ENCODE peak calls at places on chromosomes 5 and 9, in five cellular contexts. F is upper lobe of right lung, X is IMR-90, D is fibroblast of lung, H is mesendoderm. P is an unnamed sample.

GRCh38 chr5:143955140-143955539 is 143.2 kb downstream of the HMHB1 start:
- DNase-seq in D (peak; percentile 63), H (no peak), F (no peak), X (peak; percentile 63), P (no peak)

GRCh38 chr5:78594946-78595921 is 53.3 kb downstream of the LHFPL2 start:
- DNase-seq in D (peak; percentile 100), F (no peak), X (peak; percentile 100), H (no peak), P (peak; percentile 68)

GRCh38 chr9:76365028-76365427 is 29.2 kb downstream of the RFK start:
- DNase-seq in D (peak; percentile 78), F (no peak), X (peak; percentile 38), H (peak; percentile 87), P (no peak)

GRCh38 chr9:15972760-15973159 is 419.9 kb downstream of the CCDC171 start:
- DNase-seq in H (no peak), D (peak; percentile 4), X (no peak), F (no peak), P (no peak)

GRCh38 chr9:98886691-98887229 is 56.9 kb upstream of the COL15A1 start:
- DNase-seq in H (peak; percentile 16), D (no peak), X (no peak), F (no peak), P (no peak)

GRCh38 chr9:97889941-97890557 is 32.3 kb downstream of the TRMO start:
- DNase-seq in D (no peak), F (peak; percentile 74), H (peak; percentile 51), X (no peak), P (no peak)

GRCh38 chr5:82274343-82275266 is 3.5 kb downstream of the RPS23 start:
- DNase-seq in F (no peak), D (no peak), X (no peak), H (peak; percentile 63), P (no peak)

GRCh38 chr5:116492016-116492623 is 82.5 kb downstream of the SEMA6A start:
- DNase-seq in X (peak; percentile 89), D (peak; percentile 93), H (no peak), F (no peak), P (no peak)

GRCh38 chr5:148986636-148987035 is 76.2 kb downstream of the SH3TC2 start:
- DNase-seq in D (no peak), X (no peak), F (no peak), H (peak; percentile 61), P (no peak)

GRCh38 chr9:16360247-16360646 is 510.2 kb downstream of the BNC2 start:
- DNase-seq in H (no peak), X (no peak), D (no peak), F (no peak), P (no peak)

GRCh38 chr9:86563350-86563749 is 209.1 kb upstream of the TUT7 start:
- DNase-seq in X (peak; percentile 73), H (no peak), F (no peak), D (peak; percentile 15), P (no peak)

GRCh38 chr9:124507880-124508432 is 757 bp upstream of the NR5A1 start:
- DNase-seq in X (no peak), H (no peak), D (no peak), F (no peak), P (no peak)

GRCh38 chr5:142110046-142110531 is 1.5 kb downstream of the NDFIP1 start:
- DNase-seq in X (peak; percentile 59), F (no peak), H (peak; percentile 7), D (peak; percentile 33), P (no peak)

GRCh38 chr9:117258201-117258866 is 156.5 kb downstream of the ASTN2 start:
- DNase-seq in X (no peak), F (no peak), D (no peak), H (peak; percentile 34), P (no peak)

GRCh38 chr5:94028001-94028400 is 286.6 kb upstream of the POU5F2 start:
- DNase-seq in H (peak; percentile 78), X (peak; percentile 4), F (no peak), D (peak; percentile 45), P (no peak)

GRCh38 chr5:135308245-135308644 is 90.8 kb downstream of the MACROH2A1 start:
- DNase-seq in X (peak; percentile 75), F (no peak), H (no peak), D (peak; percentile 58), P (peak; percentile 23)

GRCh38 chr5:36691993-36692392 is 85.6 kb downstream of the SLC1A3 start:
- DNase-seq in D (peak; percentile 44), H (no peak), X (peak; percentile 5), F (no peak), P (no peak)

GRCh38 chr5:142432369-142432863 is 107.6 kb upstream of the SPRY4 start:
- DNase-seq in D (no peak), H (no peak), F (peak; percentile 74), X (no peak), P (no peak)

GRCh38 chr9:129081388-129081889 is 528 bp downstream of the DOLPP1 start:
- DNase-seq in X (no peak), F (peak; percentile 77), D (peak; percentile 21), H (no peak), P (no peak)

DNA sequence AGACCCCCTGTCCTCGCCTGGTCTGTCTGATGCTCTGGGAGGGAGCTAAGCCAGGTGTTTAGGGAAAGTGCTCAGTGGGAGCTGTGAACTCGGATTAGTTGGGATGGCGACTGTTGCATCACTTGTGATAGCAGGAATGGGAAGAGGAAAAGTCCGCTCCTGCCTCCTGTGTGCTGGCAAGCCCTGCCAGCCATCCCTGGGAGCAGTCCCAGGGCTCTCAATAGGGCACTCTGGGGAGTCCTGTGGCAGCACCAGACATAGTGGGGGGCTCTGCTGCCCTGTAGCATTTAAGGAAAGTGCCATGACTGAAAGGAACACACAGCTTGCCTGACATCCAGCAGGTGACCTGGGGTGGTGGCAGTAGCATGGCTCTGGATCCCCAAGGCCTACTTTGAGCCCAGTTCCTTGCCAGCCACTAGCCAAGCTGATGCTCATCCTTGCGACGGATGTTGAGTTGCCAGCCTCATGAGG is 81.5 kb downstream of the AMBP start:
- DNase-seq in H (no peak), D (no peak), X (no peak), F (no peak), P (peak; percentile 19)
- H3K4me1 ChIP-seq in H (no peaks in the 10 kb centered on the region), D (peaks cover 8% of the 10 kb centered on the region), X (peaks cover 3% of the 10 kb centered on the region), F (peaks cover 34% of the 10 kb centered on the region), P (no peaks in the 10 kb centered on the region)

GRCh38 chr5:32231241-32231640 is 57.1 kb upstream of the GOLPH3 start:
- DNase-seq in H (no peak), D (no peak), X (no peak), F (no peak), P (no peak)
- H3K27ac ChIP-seq in H (no peak overlapping the region), D (no peak overlapping the region), X (no peak overlapping the region), F (no peak overlapping the region), P (no peak overlapping the region)

GRCh38 chr5:4245511-4245910 is 649.9 kb downstream of the IRX1 start:
- DNase-seq in F (no peak), X (no peak), H (no peak), D (no peak), P (no peak)
- H3K4me3 ChIP-seq in F (no peak overlapping the region), X (no peak overlapping the region), H (no peak overlapping the region), D (no peak overlapping the region), P (no peak overlapping the region)

DNA sequence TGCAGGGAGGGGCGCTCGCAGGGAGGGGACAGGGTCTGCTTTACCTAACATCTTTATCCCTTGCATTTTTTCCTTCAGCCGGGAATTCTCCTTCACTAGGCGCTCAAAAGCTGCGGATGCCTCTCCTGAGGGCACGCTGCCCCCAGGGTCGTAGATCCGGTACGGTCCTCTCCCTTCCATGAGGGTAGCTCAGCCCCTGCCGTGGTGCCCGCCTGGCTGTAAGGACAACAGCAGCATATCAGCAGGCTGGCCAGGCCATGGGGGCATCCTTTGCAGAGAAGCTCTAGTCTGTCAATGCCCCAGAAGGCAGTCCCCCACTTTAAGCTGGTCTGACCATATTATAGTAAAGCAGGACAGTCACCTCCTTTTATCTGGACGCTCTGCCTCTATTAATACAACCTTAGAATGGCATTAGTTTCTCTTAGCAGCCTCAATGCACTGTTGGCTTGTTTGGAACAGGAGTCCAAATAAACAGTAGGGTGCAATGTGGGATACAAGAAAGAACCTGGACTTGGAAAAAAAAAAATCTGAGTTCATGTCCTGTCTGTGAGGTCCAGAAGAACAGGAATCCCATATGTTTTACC is 15.8 kb downstream of the TNIP1 start:
- DNase-seq in X (no peak), H (no peak), F (no peak), D (no peak), P (no peak)
- H3K4me1 ChIP-seq in X (peaks cover 40% of the 10 kb centered on the region), H (no peaks in the 10 kb centered on the region), F (peaks cover 67% of the 10 kb centered on the region), D (peaks cover 28% of the 10 kb centered on the region), P (peaks cover 5% of the 10 kb centered on the region)